ENCODE peak calls at places on chromosomes 16 and 17, in five cellular contexts. H is naive thymus-derived CD4-positive, alpha-beta T cell; X is Caco-2; L is OCI-LY7; W is aorta. Z is an unnamed sample.

GRCh38 chr17:21286066-21286770 is 1.7 kb downstream of the MAP2K3 start:
- DNase-seq in W (peak), X (peak), L (peak), H (no peak), Z (peak)

GRCh38 chr17:8803531-8804416 is 4.6 kb upstream of the MFSD6L start:
- DNase-seq in H (no peak), L (peak), W (no peak), X (no peak), Z (peak)

GRCh38 chr17:6536053-6536452 is 20.3 kb downstream of the PITPNM3 start:
- DNase-seq in W (no peak), L (no peak), X (no peak), H (no peak), Z (no peak)

GRCh38 chr16:23469814-23470213 is 16.8 kb upstream of the COG7 start:
- DNase-seq in X (no peak), H (no peak), W (no peak), L (no peak), Z (no peak)

GRCh38 chr17:71635187-71635586 is 485.6 kb upstream of the SOX9 start:
- DNase-seq in H (no peak), X (no peak), W (no peak), L (no peak), Z (no peak)

GRCh38 chr17:64130559-64131001 is 636 bp upstream of the ERN1 start:
- DNase-seq in H (no peak), L (peak), W (peak), X (no peak), Z (no peak)

GRCh38 chr17:33371377-33371776 is 78.3 kb upstream of the ASIC2 start:
- DNase-seq in W (no peak), X (no peak), L (no peak), H (no peak), Z (no peak)

GRCh38 chr17:48597775-48598631 is 4.4 kb upstream of the HOXB5 start:
- DNase-seq in W (peak), L (peak), X (no peak), H (peak), Z (no peak)

GRCh38 chr17:8623591-8623990 is 6.9 kb downstream of the MYH10 start:
- DNase-seq in W (no peak), L (no peak), X (no peak), H (no peak), Z (no peak)

GRCh38 chr17:77707546-77707945 is 251.0 kb upstream of the TNRC6C start:
- DNase-seq in L (no peak), H (no peak), W (no peak), X (no peak), Z (no peak)

GRCh38 chr16:14121135-14121534 is 50.0 kb downstream of the MRTFB start:
- DNase-seq in L (no peak), W (no peak), X (no peak), H (no peak), Z (no peak)

GRCh38 chr17:27294689-27295630 is 1.0 kb downstream of the WSB1 start:
- DNase-seq in X (peak), H (peak), W (peak), L (peak), Z (peak)

GRCh38 chr16:89374393-89374948 is 115.9 kb downstream of the ANKRD11 start:
- DNase-seq in L (no peak), H (no peak), X (no peak), W (no peak), Z (no peak)

GRCh38 chr17:18990331-18990730 is 14.2 kb downstream of the FAM83G start:
- DNase-seq in W (no peak), H (no peak), X (no peak), L (no peak), Z (no peak)

GRCh38 chr16:11410382-11411058 is 65.3 kb downstream of the RMI2 start:
- DNase-seq in L (no peak), W (peak), X (no peak), H (no peak), Z (no peak)

GRCh38 chr17:17581509-17581908 is 10.0 kb downstream of the PEMT start:
- DNase-seq in W (no peak), X (no peak), H (no peak), L (no peak), Z (no peak)

GRCh38 chr17:54172096-54172495 is 349.4 kb downstream of the KIF2B start:
- DNase-seq in X (no peak), H (no peak), L (no peak), W (no peak), Z (no peak)

GRCh38 chr17:83125515-83126274 is 46.3 kb downstream of the METRNL start:
- DNase-seq in W (peak), L (peak), H (no peak), X (no peak), Z (no peak)

GRCh38 chr17:83128306-83129240 is 49.2 kb downstream of the METRNL start:
- DNase-seq in H (no peak), W (peak), X (no peak), L (no peak), Z (no peak)

GRCh38 chr17:83127431-83128160 is 48.2 kb downstream of the METRNL start:
- DNase-seq in H (no peak), L (no peak), X (no peak), W (peak), Z (no peak)

GRCh38 chr17:83124871-83125514 is 45.6 kb downstream of the METRNL start:
- DNase-seq in X (no peak), H (no peak), L (no peak), W (peak), Z (no peak)

DNA sequence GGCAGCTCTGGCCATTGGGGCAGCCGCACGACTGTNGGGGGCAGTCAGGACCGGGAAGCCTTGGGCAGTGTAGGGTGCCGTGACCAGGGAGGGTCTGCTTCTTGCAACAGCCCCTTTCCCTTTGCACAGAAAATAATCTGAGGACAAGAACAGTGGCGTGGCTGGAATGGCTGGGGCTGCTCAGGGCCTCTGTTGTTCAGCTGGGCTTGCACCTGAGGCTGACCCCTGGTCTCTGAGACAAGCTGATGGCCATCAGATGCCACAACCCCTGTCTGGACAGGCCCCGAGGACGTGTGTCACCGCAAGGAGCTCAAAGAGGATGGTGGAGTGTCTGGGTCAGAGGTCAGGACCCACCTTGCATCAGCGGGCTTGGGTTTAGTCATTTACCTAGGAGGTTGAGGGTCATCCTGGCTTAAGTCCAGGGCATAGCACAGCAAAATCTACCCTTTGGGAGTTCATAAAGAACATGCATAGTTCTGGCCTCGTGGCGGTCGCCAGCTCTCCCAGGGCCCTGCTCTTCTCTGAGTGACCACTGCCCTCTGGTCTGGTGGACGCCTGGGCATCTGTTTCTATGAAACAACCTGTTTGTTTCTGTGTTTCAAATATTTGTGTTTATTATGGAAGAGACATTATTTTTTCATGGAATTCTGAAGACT is 47.0 kb downstream of the METRNL start:
- DNase-seq in X (no peak), H (no peak), W (peak), L (no peak), Z (no peak)
- H3K4me3 ChIP-seq in X (no peak), H (no peak), W (no peak), L (no peak), Z (no peak)

DNA sequence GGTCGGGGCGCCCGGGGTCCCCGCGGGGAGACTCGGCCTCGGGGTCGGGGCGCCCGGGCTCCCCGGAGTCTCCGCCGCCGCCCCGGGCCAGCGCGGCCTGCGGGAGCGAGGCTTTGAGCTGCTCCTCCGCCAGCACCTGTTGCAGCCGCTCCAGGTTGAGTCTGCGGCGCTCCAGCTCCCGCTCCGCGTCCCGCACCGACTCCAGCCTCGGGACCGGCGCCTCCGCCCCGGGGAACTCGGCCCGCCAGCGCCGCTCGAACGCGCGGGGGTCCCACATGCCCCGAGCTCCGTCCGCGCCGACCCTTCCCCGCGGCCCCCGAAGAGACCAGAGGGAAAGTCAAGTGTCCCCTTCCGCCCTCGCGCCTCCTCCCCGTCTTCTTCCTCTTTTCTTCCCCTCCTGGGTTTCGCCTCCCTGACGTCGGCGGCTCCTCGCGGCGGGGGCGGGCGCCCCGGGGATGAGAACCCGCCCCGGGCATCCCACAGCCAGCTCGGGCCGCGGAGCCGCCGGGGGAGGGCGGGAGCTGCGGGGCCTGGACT is 40.8 kb upstream of the BHLHA9 start:
- DNase-seq in W (peak), H (peak), L (peak), X (peak), Z (peak)
- H3K4me3 ChIP-seq in W (peak), H (peak), L (peak), X (peak), Z (peak)

GRCh38 chr17:3955373-3955978 is 8.8 kb downstream of the ATP2A3 start:
- DNase-seq in L (no peak), W (no peak), H (no peak), X (no peak), Z (no peak)

GRCh38 chr17:3958200-3958599 is 6.0 kb downstream of the ATP2A3 start:
- DNase-seq in W (no peak), H (no peak), X (no peak), L (no peak), Z (no peak)

GRCh38 chr17:3956558-3956957 is 7.7 kb downstream of the ATP2A3 start:
- DNase-seq in W (no peak), L (peak), X (no peak), H (no peak), Z (peak)

GRCh38 chr17:3957735-3958134 is 6.5 kb downstream of the ATP2A3 start:
- DNase-seq in X (no peak), H (no peak), L (no peak), W (no peak), Z (no peak)

GRCh38 chr17:3956983-3957382 is 7.3 kb downstream of the ATP2A3 start:
- DNase-seq in W (no peak), H (no peak), L (no peak), X (no peak), Z (no peak)
- H3K4me3 ChIP-seq in W (no peak), H (no peak), L (no peak), X (no peak), Z (peak)

DNA sequence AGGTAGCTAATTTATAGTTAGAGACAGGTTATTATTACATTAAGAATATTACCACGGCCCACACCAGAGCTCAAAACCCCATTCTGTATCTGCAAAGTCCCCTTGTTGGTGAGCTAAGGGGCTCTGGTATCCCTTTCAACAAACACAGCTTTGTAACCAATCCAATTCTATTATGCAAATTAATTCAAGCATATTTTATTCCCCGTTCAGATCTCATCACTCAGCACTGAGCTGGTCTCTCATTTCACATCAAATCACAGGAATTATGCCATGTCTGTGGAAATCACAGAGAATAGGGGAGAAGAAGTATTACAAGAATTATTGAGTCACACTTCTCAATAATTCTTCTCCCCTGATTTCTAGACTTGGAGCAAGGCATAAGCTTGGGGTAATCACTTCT is 111.7 kb downstream of the CDH11 start:
- DNase-seq in H (no peak), L (no peak), W (no peak), X (no peak), Z (no peak)
- H3K4me3 ChIP-seq in H (no peak), L (no peak), W (no peak), X (no peak), Z (no peak)

GRCh38 chr16:29791845-29792797 is 1.6 kb downstream of the KIF22 start:
- DNase-seq in W (no peak), L (no peak), H (no peak), X (no peak), Z (no peak)
- H3K4me3 ChIP-seq in W (no peak), L (peak), H (peak), X (peak), Z (peak)

GRCh38 chr17:66149562-66149961 is 42.4 kb downstream of the CEP112 start:
- DNase-seq in L (no peak), W (no peak), X (no peak), H (no peak), Z (no peak)
- H3K4me3 ChIP-seq in L (no peak), W (no peak), X (no peak), H (no peak), Z (no peak)

GRCh38 chr17:76270770-76271668 is 5.9 kb downstream of the UBALD2 start:
- DNase-seq in X (no peak), W (no peak), H (peak), L (peak), Z (no peak)

GRCh38 chr17:76272541-76273434 is 7.6 kb downstream of the UBALD2 start:
- DNase-seq in H (peak), W (no peak), L (peak), X (no peak), Z (no peak)

GRCh38 chr17:76270127-76270592 is 5.0 kb downstream of the UBALD2 start:
- DNase-seq in W (no peak), L (peak), H (no peak), X (no peak), Z (no peak)

GRCh38 chr17:76273435-76273921 is 8.3 kb downstream of the UBALD2 start:
- DNase-seq in L (no peak), W (no peak), H (no peak), X (no peak), Z (no peak)

DNA sequence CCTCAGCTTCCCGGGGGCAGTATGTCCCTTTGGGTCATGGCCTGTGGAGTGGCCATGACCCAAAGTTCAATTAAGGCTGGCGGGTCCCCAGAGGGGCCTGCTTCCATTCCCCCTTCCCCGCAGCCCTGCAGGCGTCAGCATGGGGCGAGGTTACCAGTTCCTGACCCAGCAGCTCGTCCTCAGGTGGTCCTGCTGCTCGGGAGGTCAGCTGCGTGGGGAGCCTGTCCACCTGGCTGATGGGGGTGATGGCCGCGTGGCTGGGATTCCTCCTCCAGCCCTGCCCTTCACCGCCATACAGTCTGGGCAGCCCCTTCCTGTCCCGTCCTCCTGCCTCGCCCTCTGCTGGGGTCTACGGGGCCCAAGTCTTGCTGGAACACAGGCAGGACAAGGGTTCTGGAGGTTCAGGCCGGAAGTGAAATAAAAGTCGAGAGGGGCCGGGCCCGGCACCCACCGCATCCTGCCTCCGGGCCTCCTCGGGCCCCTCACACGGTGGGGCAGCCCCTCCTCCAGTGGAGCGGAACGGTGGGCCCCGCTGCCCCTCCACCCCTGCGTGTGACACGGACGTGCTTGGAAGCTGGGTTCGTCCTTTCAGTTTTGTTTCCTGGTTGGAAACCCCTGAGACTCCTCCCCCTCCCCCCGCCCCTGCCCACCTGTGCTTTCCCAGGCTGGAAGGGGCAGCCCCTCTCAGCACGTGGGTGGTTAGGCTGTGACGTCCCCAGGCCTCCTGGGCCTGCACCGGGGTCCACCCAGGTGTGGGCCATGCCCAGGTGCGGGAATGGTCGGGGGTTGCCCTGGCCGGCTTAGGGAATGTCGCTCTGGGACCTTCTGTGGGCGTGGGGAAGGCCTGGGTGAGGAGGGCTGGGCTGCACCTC is 6.8 kb downstream of the UBALD2 start:
- DNase-seq in L (peak), X (no peak), H (peak), W (no peak), Z (peak)
- H3K4me3 ChIP-seq in L (peak), X (no peak), H (peak), W (no peak), Z (peak)

GRCh38 chr16:68069511-68070248 is 15.5 kb upstream of the NFATC3 start:
- DNase-seq in X (no peak), H (no peak), L (no peak), W (no peak), Z (no peak)
- H3K4me3 ChIP-seq in X (no peak), H (peak), L (no peak), W (no peak), Z (no peak)

DNA sequence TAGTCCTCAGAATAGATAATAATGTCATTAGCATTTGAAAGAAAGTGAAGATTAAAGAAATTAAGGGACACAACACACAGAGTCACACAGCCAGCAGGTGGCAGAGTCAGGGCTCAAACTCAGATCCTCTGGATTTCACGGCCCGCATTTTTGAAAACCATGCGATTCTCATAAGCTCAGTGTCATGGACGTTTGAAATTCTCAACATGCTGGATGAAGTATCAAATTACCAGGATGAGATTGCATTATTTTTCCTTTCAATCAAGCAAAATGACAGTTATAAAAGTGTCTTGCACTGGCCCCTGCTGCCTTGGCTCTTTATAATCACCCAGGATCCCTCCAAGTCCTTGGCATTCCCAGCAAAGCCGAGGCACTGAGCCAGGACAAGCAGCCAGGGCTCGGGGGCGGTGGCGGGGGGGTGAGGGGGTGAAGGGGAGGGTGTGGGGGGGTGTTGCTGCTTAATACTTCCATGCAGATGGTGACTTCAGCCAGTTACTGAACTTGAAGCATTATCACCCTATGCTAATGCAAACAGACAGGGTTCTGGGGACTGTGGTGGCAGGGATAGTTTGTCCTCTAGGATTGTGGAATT is 6.6 kb upstream of the BMERB1 start:
- DNase-seq in L (peak), H (peak), X (no peak), W (peak), Z (peak)
- H3K4me3 ChIP-seq in L (no peak), H (no peak), X (no peak), W (no peak), Z (no peak)

DNA sequence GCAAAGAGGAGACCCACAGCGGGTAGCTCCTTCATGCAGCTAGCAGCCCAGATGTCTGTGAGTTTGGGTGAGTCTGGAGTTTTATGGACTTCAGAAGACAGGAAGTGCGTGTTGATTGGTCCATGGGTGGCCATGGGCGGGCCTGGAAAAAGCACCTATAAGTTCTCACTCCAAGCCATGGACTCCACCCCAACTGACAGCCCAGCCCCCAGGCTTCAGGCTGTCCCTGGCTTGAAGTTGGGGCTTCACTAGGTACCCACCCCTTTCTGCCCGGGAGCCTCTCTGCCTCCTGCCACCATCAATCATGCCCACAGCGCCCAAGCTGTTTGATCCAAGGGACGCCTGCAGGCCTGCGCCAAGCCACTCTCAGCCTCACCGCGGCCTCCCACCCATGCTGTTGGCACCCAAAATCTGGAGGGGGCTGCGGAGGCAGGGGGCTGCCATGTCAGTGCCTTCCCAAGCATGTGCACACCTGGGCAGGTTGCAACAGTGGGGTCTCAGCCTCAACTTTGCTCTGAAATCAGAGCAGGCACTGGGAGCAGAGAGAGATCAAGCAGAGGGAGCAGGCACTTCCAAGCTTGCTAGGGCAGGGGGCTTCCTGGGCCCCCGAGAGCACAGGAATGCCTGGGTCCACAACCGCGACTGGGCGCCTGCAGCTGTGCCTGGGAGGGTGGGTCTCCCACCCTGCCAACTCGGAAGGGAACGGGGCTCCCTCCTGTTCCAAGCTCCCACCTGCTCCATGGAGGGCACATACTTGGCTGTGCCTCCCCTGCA is 1503.7 kb downstream of the CDH11 start:
- DNase-seq in X (no peak), H (no peak), L (no peak), W (no peak), Z (no peak)
- H3K4me3 ChIP-seq in X (no peak), H (no peak), L (no peak), W (no peak), Z (no peak)